ENCODE peak calls at places on chromosomes 16 and 17, in eight cellular contexts. T is fibroblast of mammary gland, C is mucosa of descending colon, B is fibroblast of lung, G is HL-60, I is breast epithelium, P is adrenal gland, Y is AG10803. L is an unnamed sample.
A peak's percentile ranks its signal among the peaks of the same experiment; 100 is the strongest.

GRCh38 chr17:19368119-19368660 is 5.7 kb upstream of the B9D1 start:
- DNase-seq in Y (no peak), T (peak; percentile 54), B (no peak), C (no peak), I (no peak), P (no peak), G (no peak), L (peak; percentile 13)

GRCh38 chr16:72324578-72324977 is 152.6 kb upstream of the PMFBP1 start:
- DNase-seq in I (no peak), G (no peak), C (no peak), B (no peak), P (no peak), T (no peak), Y (no peak), L (no peak)

GRCh38 chr16:76976756-76977155 is 214.2 kb upstream of the MON1B start:
- DNase-seq in I (no peak), T (no peak), G (no peak), P (no peak), C (no peak), B (no peak), Y (no peak), L (no peak)

GRCh38 chr17:9274119-9274445 is 252.8 kb downstream of the NTN1 start:
- DNase-seq in T (no peak), P (no peak), G (no peak), Y (no peak), B (no peak), C (no peak), I (no peak), L (no peak)

GRCh38 chr17:34131386-34131785 is 123.7 kb upstream of the CCL2 start:
- DNase-seq in B (no peak), C (no peak), P (no peak), Y (no peak), G (no peak), I (no peak), T (no peak), L (no peak)

GRCh38 chr16:80369559-80369958 is 171.2 kb upstream of the DYNLRB2 start:
- DNase-seq in I (peak; percentile 39), B (peak; percentile 64), G (no peak), Y (peak; percentile 66), P (no peak), C (no peak), T (peak; percentile 54), L (peak; percentile 68)

GRCh38 chr17:39756376-39757079 is 18.8 kb downstream of the GRB7 start:
- DNase-seq in G (no peak), Y (no peak), B (no peak), T (no peak), C (no peak), P (no peak), I (no peak), L (no peak)

GRCh38 chr16:13343981-13344380 is 442.6 kb downstream of the SHISA9 start:
- DNase-seq in P (no peak), T (peak; percentile 4), B (no peak), I (no peak), C (no peak), G (no peak), Y (peak; percentile 9), L (no peak)

GRCh38 chr17:15197229-15197628 is 67.9 kb downstream of the PMP22 start:
- DNase-seq in Y (no peak), I (no peak), B (no peak), T (no peak), G (no peak), P (no peak), C (no peak), L (no peak)

GRCh38 chr17:43211480-43212402 is at the start of gene TMEM106A:
- DNase-seq in T (peak; percentile 81), C (peak; percentile 89), B (peak; percentile 86), G (no peak), Y (peak; percentile 88), P (peak; percentile 81), I (peak; percentile 66), L (peak; percentile 89)

GRCh38 chr17:61554209-61554608 is 36.8 kb downstream of the NACA2 start:
- DNase-seq in T (no peak), P (no peak), Y (no peak), I (no peak), G (no peak), B (no peak), C (no peak), L (no peak)

GRCh38 chr17:79220201-79220714 is 145.6 kb downstream of the ENGASE start:
- DNase-seq in Y (no peak), B (no peak), P (no peak), T (no peak), G (no peak), I (no peak), C (peak; percentile 36), L (no peak)

GRCh38 chr16:87603684-87604571 is 1.6 kb downstream of the JPH3 start:
- DNase-seq in B (no peak), P (no peak), T (no peak), G (no peak), I (no peak), Y (no peak), C (peak; percentile 19), L (no peak)

GRCh38 chr16:87604572-87605135 is 2.3 kb downstream of the JPH3 start:
- DNase-seq in P (no peak), G (no peak), I (no peak), T (no peak), Y (no peak), C (peak; percentile 30), B (no peak), L (no peak)

GRCh38 chr16:87601322-87602004 is 845 bp upstream of the JPH3 start:
- DNase-seq in P (no peak), B (no peak), G (no peak), Y (no peak), I (no peak), C (no peak), T (no peak), L (no peak)

GRCh38 chr16:87602005-87602790 is at the start of gene JPH3:
- DNase-seq in B (no peak), I (no peak), G (no peak), T (no peak), P (no peak), C (no peak), Y (no peak), L (no peak)

GRCh38 chr16:87602821-87603683 is 744 bp downstream of the JPH3 start:
- DNase-seq in Y (no peak), T (no peak), B (no peak), C (peak; percentile 24), I (no peak), P (no peak), G (no peak), L (no peak)
- H3K4me3 ChIP-seq in Y (no peak overlapping the region), T (no peak overlapping the region), B (no peak overlapping the region), C (no peak overlapping the region), I (peak overlapping the region; percentile 5), P (no peak overlapping the region), G (no peak overlapping the region), L (no peak overlapping the region)

DNA sequence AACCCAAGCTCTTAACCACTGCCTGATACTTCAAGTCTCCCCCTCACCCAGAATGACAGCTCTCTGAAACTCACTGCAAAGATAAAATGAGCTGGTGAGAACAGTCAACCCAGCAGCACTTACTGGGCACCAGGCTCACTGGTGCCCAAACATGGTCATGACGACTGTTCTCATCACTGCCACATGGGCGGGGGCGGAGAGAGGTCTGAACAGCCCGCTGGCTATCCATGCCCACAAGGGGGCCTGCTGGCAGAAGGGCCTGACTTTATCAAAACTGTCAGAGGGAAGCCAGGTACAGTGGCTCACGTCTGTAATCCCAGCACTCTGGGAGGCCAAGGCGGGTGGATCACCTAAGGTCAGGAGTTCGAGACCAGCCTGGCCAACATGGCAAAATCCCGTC is 4.0 kb downstream of the MYBBP1A start:
- DNase-seq in B (no peak), Y (no peak), C (no peak), P (no peak), I (no peak), T (peak; percentile 20), G (no peak), L (no peak)
- TF ChIP-seq CTCF in B (no peak), Y (no peak), C (no peak), P (no peak), I (no peak), T (no peak), G (no peak), L (no peak)

GRCh38 chr16:3020247-3020603 is at the start of gene TNFRSF12A:
- DNase-seq in I (peak; percentile 76), C (peak; percentile 87), T (peak; percentile 58), P (peak; percentile 64), Y (peak; percentile 73), G (no peak), B (peak; percentile 56), L (peak; percentile 80)
- H3K4me3 ChIP-seq in I (peak within 1 kb of the TSS; percentile 70), C (peak within 1 kb of the TSS; percentile 10), T (peak within 1 kb of the TSS; percentile 74), P (peak within 1 kb of the TSS; percentile 83), Y (peak within 1 kb of the TSS; percentile 96), G (peak within 1 kb of the TSS; percentile 70), B (peak within 1 kb of the TSS; percentile 97), L (peak within 1 kb of the TSS; percentile 80)

DNA sequence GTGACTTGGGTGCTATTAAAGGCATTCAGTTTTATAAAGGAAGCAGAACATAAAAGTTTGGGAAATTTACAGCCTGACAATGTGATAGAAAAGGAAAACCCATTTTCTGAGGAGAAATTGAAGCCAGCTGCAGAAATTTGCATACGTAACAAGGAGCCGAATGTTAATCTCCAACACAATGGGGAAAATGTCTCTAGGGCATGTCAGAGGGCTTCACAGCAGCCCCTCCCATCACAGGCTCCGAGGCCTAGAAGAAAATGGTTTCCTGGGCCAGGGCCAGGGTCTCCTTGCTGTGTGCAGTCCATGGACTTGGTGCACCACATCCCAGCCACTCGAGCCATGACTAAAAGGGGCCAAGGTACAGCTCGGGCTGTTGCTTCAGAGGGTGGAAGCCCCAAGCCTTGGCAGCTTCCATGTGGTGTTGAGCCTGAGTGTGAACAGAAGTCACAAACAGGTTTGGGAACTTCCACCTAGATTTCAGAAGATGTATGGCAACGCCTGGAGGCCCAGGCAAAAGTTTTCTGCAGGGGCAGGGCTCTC is 23.9 kb upstream of the TOM1L1 start:
- DNase-seq in P (no peak), I (no peak), C (no peak), G (no peak), B (no peak), Y (no peak), T (no peak), L (no peak)
- TF ChIP-seq CTCF in P (no peak), I (no peak), C (no peak), G (no peak), B (no peak), Y (no peak), T (no peak), L (no peak)

DNA sequence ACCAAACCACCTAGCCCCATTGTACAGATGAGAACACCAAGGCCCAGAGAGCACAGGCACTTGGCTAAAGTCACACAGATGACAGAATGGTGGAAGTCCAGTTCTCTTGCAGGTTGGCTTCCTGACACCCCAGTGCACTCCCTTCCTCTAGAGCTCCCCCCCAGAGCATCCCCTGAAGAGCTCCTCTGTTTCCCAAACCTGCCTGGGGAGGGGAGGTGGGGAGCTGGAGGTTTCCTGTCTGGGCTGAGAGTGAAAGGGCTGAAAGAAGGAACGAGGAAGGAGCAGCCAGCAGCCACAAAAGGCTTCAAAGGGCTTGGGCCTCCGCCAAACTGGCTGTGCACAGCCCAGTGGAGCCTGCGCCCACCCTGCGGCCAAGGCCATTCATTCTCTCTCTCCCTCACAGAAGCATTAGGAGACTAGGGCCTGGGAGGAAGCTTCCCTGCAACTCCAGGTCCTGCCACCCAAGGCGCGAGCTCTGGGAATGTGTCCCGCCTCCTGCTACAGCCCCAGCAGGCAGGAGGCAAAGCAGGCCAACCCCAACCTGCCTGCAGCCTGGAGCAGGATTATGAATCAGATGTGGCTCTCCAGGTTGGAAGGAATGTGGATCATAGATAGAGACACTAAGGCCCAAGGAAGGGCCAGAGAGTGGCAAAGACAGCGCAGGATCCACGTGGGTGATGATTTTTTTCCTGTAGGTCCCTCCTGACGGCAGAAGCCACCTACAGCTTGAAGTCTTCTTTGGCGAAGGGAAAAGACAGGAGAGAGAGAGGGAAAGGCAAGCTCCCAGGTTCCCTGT is 913 bp downstream of the SLC13A5 start:
- DNase-seq in C (no peak), T (no peak), Y (no peak), P (no peak), I (peak; percentile 64), G (no peak), B (no peak), L (peak; percentile 19)
- H3K4me3 ChIP-seq in C (no peak overlapping the region), T (no peak overlapping the region), Y (no peak overlapping the region), P (no peak overlapping the region), I (peak overlapping the region; percentile 41), G (no peak overlapping the region), B (no peak overlapping the region), L (no peak overlapping the region)

L was measured in astrocyte of the spinal cord.